ENCODE peak calls at places on chromosomes 11 and 22, in seven cellular contexts. B is spleen, Z is GM12878, D is body of pancreas, M is left lung, K is heart right ventricle, H is substantia nigra. W is an unnamed sample.

GRCh38 chr11:119895981-119896380 is 167.0 kb upstream of the NECTIN1 start:
- DNase-seq in B (no peak), Z (no peak), D (no peak), M (no peak), K (no peak), H (no peak), W (no peak)

GRCh38 chr22:37187552-37187890 is 526 bp downstream of the C1QTNF6 start:
- DNase-seq in B (no peak), Z (no peak), D (no peak), M (no peak), K (no peak), H (no peak), W (no peak)

GRCh38 chr11:842370-843002 is at the start of the genes POLR2L and TSPAN4:
- DNase-seq in B (peak), Z (no peak), D (peak), M (peak), K (peak), H (peak), W (peak)

GRCh38 chr22:43882122-43882767 is 9.6 kb downstream of the PNPLA5 start:
- DNase-seq in B (peak), Z (no peak), D (peak), M (peak), K (no peak), H (no peak), W (no peak)

GRCh38 chr11:60257956-60258722 is 15.2 kb upstream of the MS4A4E start:
- DNase-seq in B (no peak), Z (no peak), D (no peak), M (no peak), K (no peak), H (no peak), W (no peak)

GRCh38 chr22:47110817-47111443 is 348.5 kb downstream of the TBC1D22A start:
- DNase-seq in B (no peak), Z (no peak), D (no peak), M (no peak), K (no peak), H (no peak), W (no peak)

GRCh38 chr11:100624346-100624745 is 62.7 kb upstream of the ARHGAP42 start:
- DNase-seq in B (no peak), Z (no peak), D (no peak), M (no peak), K (no peak), H (no peak), W (no peak)

GRCh38 chr11:31412946-31413345 is 43.3 kb downstream of the DNAJC24 start:
- DNase-seq in B (no peak), Z (no peak), D (no peak), M (no peak), K (no peak), H (no peak), W (no peak)

GRCh38 chr11:34343153-34343552 is 14.7 kb downstream of the ABTB2 start:
- DNase-seq in B (no peak), Z (no peak), D (no peak), M (no peak), K (no peak), H (no peak), W (no peak)

GRCh38 chr11:105609832-105610781 is at the start of gene GRIA4:
- DNase-seq in B (peak), Z (no peak), D (peak), M (no peak), K (peak), H (peak), W (no peak)

DNA sequence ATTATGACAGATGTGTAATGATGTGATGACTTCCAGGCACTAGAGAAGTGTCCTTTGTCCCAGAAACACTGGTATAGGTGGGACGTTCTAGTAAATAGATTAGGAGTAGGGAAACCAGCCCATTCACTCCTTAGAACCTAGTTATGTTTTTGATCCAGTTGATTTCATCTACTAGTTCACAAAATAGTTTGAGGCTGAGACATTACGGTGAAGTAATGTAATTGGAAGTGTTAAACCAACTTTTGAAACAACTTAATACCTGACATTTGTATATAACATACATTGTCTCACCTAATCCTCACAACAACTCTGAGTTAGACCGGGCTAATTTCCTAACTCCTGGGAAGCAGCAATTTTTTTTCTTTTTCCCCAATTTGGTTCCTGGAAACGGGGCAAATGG is 25.6 kb downstream of the CTNND1 start:
- DNase-seq in B (no peak), Z (no peak), D (no peak), M (no peak), K (no peak), H (no peak), W (no peak)
- H3K27ac ChIP-seq in B (no peak), Z (peak), D (no peak), M (peak), K (no peak), H (no peak), W (no peak)

DNA sequence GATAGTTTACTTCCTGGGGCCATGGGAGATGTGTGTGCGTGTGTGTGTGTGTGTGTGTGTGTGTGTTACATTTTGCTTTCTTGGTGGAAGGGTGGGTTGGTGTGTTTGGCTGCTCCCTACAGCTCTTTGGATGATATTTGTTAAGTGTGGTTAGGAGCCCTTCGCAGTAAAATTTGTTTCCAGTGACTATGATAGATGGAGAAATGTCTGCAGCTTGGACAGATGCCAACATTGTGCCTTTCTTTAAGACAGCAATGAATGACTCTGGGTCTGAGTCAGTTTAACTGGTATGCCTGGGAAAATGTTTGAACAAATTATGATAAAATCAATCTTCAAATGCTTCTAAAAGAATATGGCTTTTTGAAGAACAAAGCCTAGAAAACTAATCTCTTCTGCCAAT is 102.7 kb upstream of the TRPC6 start:
- DNase-seq in B (no peak), Z (no peak), D (no peak), M (no peak), K (no peak), H (no peak), W (no peak)
- H3K27ac ChIP-seq in B (no peak), Z (no peak), D (no peak), M (no peak), K (no peak), H (no peak), W (no peak)

GRCh38 chr11:68257477-68258362 is 14.1 kb downstream of the C11orf24 start:
- DNase-seq in B (peak), Z (no peak), D (peak), M (peak), K (peak), H (peak), W (peak)
- H3K27ac ChIP-seq in B (no peak), Z (no peak), D (no peak), M (no peak), K (no peak), H (peak), W (no peak)

GRCh38 chr11:43072911-43073310 is 238.9 kb upstream of the API5 start:
- DNase-seq in B (no peak), Z (no peak), D (no peak), M (no peak), K (no peak), H (no peak), W (no peak)

GRCh38 chr11:43072096-43072495 is 239.7 kb upstream of the API5 start:
- DNase-seq in B (no peak), Z (no peak), D (no peak), M (no peak), K (no peak), H (no peak), W (no peak)

GRCh38 chr11:43067681-43068080 is 244.1 kb upstream of the API5 start:
- DNase-seq in B (no peak), Z (no peak), D (no peak), M (no peak), K (no peak), H (no peak), W (no peak)

GRCh38 chr11:43074810-43075209 is 237.0 kb upstream of the API5 start:
- DNase-seq in B (no peak), Z (no peak), D (no peak), M (no peak), K (no peak), H (no peak), W (no peak)

DNA sequence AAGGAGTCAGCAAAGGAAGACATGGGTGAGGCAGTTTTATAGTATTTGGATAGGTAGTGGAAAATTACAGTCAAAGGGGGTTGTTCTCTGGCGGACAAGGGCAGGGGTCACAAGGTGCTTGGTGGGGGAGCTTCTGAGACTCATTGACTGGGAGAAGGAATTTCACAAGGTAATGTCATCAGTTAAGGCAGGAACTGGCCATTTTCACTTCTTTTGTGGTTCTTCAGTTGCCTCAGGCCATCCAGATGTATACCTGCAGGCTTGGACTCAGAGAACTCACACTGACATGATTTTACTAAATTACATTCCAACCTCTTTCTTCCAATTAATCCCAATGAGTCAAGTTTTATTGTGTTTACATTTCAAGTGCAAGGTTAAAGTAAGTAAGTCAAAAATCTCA is 240.5 kb upstream of the API5 start:
- DNase-seq in B (no peak), Z (no peak), D (no peak), M (no peak), K (no peak), H (no peak), W (no peak)
- H3K27ac ChIP-seq in B (no peak), Z (no peak), D (no peak), M (no peak), K (no peak), H (no peak), W (no peak)

GRCh38 chr11:112795142-112795815 is 165.9 kb upstream of the NCAM1 start:
- DNase-seq in B (no peak), Z (no peak), D (peak), M (no peak), K (no peak), H (no peak), W (no peak)

GRCh38 chr11:112797653-112798293 is 163.4 kb upstream of the NCAM1 start:
- DNase-seq in B (no peak), Z (no peak), D (peak), M (no peak), K (no peak), H (peak), W (no peak)

GRCh38 chr11:112794321-112794720 is 166.9 kb upstream of the NCAM1 start:
- DNase-seq in B (no peak), Z (no peak), D (no peak), M (no peak), K (no peak), H (no peak), W (no peak)

GRCh38 chr11:112797072-112797471 is 164.1 kb upstream of the NCAM1 start:
- DNase-seq in B (no peak), Z (no peak), D (peak), M (no peak), K (no peak), H (no peak), W (no peak)

GRCh38 chr11:112795896-112796686 is 165.1 kb upstream of the NCAM1 start:
- DNase-seq in B (no peak), Z (no peak), D (peak), M (no peak), K (no peak), H (peak), W (no peak)
- H3K27ac ChIP-seq in B (no peak), Z (no peak), D (no peak), M (no peak), K (peak), H (peak), W (no peak)

GRCh38 chr11:48002565-48002964 is 22.2 kb downstream of the PTPRJ start:
- DNase-seq in B (no peak), Z (no peak), D (no peak), M (no peak), K (no peak), H (no peak), W (no peak)

GRCh38 chr11:47998733-47999359 is 18.5 kb downstream of the PTPRJ start:
- DNase-seq in B (peak), Z (no peak), D (no peak), M (no peak), K (no peak), H (no peak), W (no peak)

GRCh38 chr11:48001438-48002021 is 21.2 kb downstream of the PTPRJ start:
- DNase-seq in B (peak), Z (no peak), D (no peak), M (no peak), K (no peak), H (no peak), W (peak)

GRCh38 chr11:47998345-47998732 is 18.0 kb downstream of the PTPRJ start:
- DNase-seq in B (no peak), Z (no peak), D (no peak), M (no peak), K (no peak), H (no peak), W (no peak)

GRCh38 chr11:48000432-48000831 is 20.1 kb downstream of the PTPRJ start:
- DNase-seq in B (peak), Z (no peak), D (no peak), M (no peak), K (no peak), H (no peak), W (no peak)
- H3K27ac ChIP-seq in B (no peak), Z (peak), D (no peak), M (no peak), K (no peak), H (no peak), W (peak)

GRCh38 chr11:69657456-69657910 is 16.5 kb downstream of the CCND1 start:
- DNase-seq in B (peak), Z (no peak), D (no peak), M (no peak), K (no peak), H (no peak), W (no peak)
- H3K27ac ChIP-seq in B (no peak), Z (no peak), D (no peak), M (no peak), K (no peak), H (no peak), W (no peak)

GRCh38 chr11:74462009-74462408 is 5.3 kb downstream of the KCNE3 start:
- DNase-seq in B (peak), Z (no peak), D (peak), M (peak), K (peak), H (peak), W (no peak)

GRCh38 chr11:74459584-74459983 is 7.8 kb downstream of the KCNE3 start:
- DNase-seq in B (no peak), Z (no peak), D (no peak), M (no peak), K (no peak), H (no peak), W (no peak)

GRCh38 chr11:74462631-74463030 is 4.7 kb downstream of the KCNE3 start:
- DNase-seq in B (no peak), Z (no peak), D (no peak), M (no peak), K (no peak), H (no peak), W (no peak)

GRCh38 chr11:74460481-74461154 is 6.7 kb downstream of the KCNE3 start:
- DNase-seq in B (no peak), Z (no peak), D (no peak), M (no peak), K (no peak), H (no peak), W (no peak)

DNA sequence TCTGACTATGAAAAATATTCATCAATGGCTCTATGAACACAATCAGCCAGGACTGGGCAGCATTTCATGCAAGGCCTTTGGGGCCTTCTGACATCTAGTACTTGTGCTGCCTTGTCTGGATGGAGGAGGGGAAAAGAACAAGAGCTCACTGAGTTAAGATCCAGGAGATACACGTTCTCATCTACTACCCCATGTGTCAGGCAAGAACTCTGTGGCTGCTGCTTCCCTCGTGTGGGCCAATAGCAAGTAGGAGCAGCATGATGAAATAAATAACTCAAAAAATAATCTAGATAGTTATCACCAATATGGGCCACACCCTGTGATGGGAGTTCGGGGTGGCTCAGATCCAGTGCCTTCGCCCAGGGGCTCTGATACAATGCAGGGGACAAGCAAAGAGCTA is 7.3 kb downstream of the KCNE3 start:
- DNase-seq in B (no peak), Z (no peak), D (no peak), M (no peak), K (no peak), H (no peak), W (no peak)
- H3K27ac ChIP-seq in B (no peak), Z (no peak), D (no peak), M (peak), K (no peak), H (no peak), W (no peak)

W was measured in CD8-positive, alpha-beta T cell.